ENCODE peak calls at places on chromosomes 7 and 10, in ten cellular contexts. Y, X, C, Q, M, E, K, N, U and I are unnamed samples.

GRCh38 chr10:48448796-48449195 is 142.3 kb downstream of the MAPK8 start:
- DNase-seq in E (no peak), K (peak), C (no peak), U (no peak), N (no peak), Q (no peak), Y (no peak), M (peak), X (no peak), I (no peak)

GRCh38 chr7:157760004-157760730 is 423.4 kb downstream of the DNAJB6 start:
- DNase-seq in X (no peak), Y (no peak), K (no peak), U (no peak), M (no peak), E (no peak), Q (no peak), N (no peak), C (no peak), I (no peak)

GRCh38 chr7:154791611-154792010 is 211.3 kb downstream of the PAXIP1 start:
- DNase-seq in C (no peak), Y (peak), X (no peak), Q (no peak), U (no peak), M (no peak), K (no peak), E (no peak), N (no peak), I (no peak)

GRCh38 chr10:108358912-108359311 is 1194.4 kb upstream of the SORCS1 start:
- DNase-seq in N (no peak), E (no peak), X (no peak), M (peak), K (peak), U (peak), C (peak), Q (no peak), Y (no peak), I (no peak)

GRCh38 chr10:64396105-64396504 is 874.9 kb downstream of the REEP3 start:
- DNase-seq in E (no peak), C (peak), U (no peak), N (no peak), K (no peak), Q (no peak), Y (no peak), M (peak), X (no peak), I (no peak)

GRCh38 chr10:103276941-103277712 is at the start of gene INA:
- DNase-seq in C (peak), K (peak), U (peak), Y (peak), E (peak), M (peak), Q (peak), X (peak), N (no peak), I (no peak)

GRCh38 chr10:44773565-44773964 is 137.6 kb upstream of the TMEM72 start:
- DNase-seq in K (no peak), Y (no peak), M (no peak), U (no peak), E (no peak), Q (no peak), X (no peak), N (no peak), C (no peak), I (no peak)

GRCh38 chr7:141178486-141179135 is 104.7 kb downstream of the TMEM178B start:
- DNase-seq in N (no peak), M (no peak), Q (no peak), U (no peak), Y (no peak), C (no peak), K (no peak), E (no peak), X (no peak), I (no peak)

GRCh38 chr7:30896041-30896440 is 15.6 kb upstream of the AQP1 start:
- DNase-seq in Y (no peak), X (no peak), Q (no peak), K (no peak), U (no peak), C (no peak), N (no peak), E (peak), M (no peak), I (no peak)